ENCODE peak calls at places on chromosome X, in five cellular contexts. E is tibial artery, X is upper lobe of right lung, O is uterus, R is ascending aorta. V is an unnamed sample.
A peak's percentile ranks its signal among the peaks of the same experiment; 100 is the strongest.

GRCh38 chrX:43744284-43744683 is 88.2 kb downstream of the MAOA start:
- DNase-seq in E (no peak), X (no peak), O (no peak), R (no peak), V (no peak)

GRCh38 chrX:153573999-153574398 is 24.9 kb downstream of the CCNQ start:
- DNase-seq in E (no peak), X (no peak), O (no peak), R (no peak), V (no peak)

GRCh38 chrX:131778269-131779218 is 234.7 kb downstream of the OR13H1 start:
- DNase-seq in E (no peak), X (no peak), O (peak; percentile 77), R (no peak), V (no peak)

GRCh38 chrX:109845996-109846395 is 112.9 kb upstream of the ACSL4 start:
- DNase-seq in E (no peak), X (no peak), O (no peak), R (no peak), V (no peak)

GRCh38 chrX:82648062-82648461 is 860.0 kb upstream of the POU3F4 start:
- DNase-seq in E (no peak), X (no peak), O (no peak), R (no peak), V (no peak)

GRCh38 chrX:19647731-19648588 is 132.7 kb upstream of the MAP3K15 start:
- DNase-seq in E (no peak), X (no peak), O (no peak), R (no peak), V (no peak)

GRCh38 chrX:38806054-38806389 is 4.8 kb downstream of the MID1IP1 start:
- DNase-seq in E (no peak), X (no peak), O (no peak), R (no peak), V (no peak)

GRCh38 chrX:2370436-2370835 is 130.3 kb downstream of the DHRSX start:
- DNase-seq in E (no peak), X (no peak), O (no peak), R (no peak), V (no peak)

GRCh38 chrX:49061490-49061889 is 2.7 kb downstream of the CCDC120 start:
- DNase-seq in E (no peak), X (no peak), O (no peak), R (no peak), V (no peak)

GRCh38 chrX:68865300-68865699 is 36.5 kb downstream of the EFNB1 start:
- DNase-seq in E (no peak), X (no peak), O (no peak), R (no peak), V (no peak)

GRCh38 chrX:115957862-115958490 is 212.6 kb upstream of the AGTR2 start:
- DNase-seq in E (no peak), X (no peak), O (no peak), R (no peak), V (no peak)

GRCh38 chrX:16464369-16464768 is 185.6 kb upstream of the S100G start:
- DNase-seq in E (no peak), X (no peak), O (no peak), R (no peak), V (no peak)

DNA sequence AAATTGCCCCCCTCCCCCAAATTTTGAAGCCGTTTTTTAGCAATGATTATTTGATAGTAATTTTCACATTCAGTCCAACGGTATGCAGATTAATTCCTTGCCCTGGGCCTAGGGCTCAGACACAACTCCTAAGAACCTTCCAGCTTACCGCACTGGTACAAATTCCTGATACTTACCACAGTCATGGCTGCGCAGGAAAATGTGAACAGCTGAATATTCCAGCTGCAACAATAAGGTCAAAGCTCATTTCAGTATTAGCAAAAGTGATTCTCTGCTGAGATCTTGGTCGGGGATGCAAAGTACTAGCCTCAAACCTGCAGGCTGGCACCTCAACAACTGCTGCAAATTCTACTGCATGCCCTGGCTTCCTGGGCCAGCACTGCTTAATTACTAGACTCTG is 3.0 kb downstream of the ATP11C start:
- DNase-seq in E (no peak), X (no peak), O (no peak), R (no peak), V (no peak)
- H3K4me3 ChIP-seq in E (no peak overlapping the region), X (no peak overlapping the region), O (no peak overlapping the region), R (no peak overlapping the region), V (no peak overlapping the region)

GRCh38 chrX:130174937-130175336 is 3.2 kb downstream of the RAB33A start:
- DNase-seq in E (no peak), X (no peak), O (no peak), R (no peak), V (no peak)

GRCh38 chrX:130176354-130176776 is 4.6 kb downstream of the RAB33A start:
- DNase-seq in E (no peak), X (no peak), O (no peak), R (no peak), V (no peak)

GRCh38 chrX:130173190-130173895 is 1.6 kb downstream of the RAB33A start:
- DNase-seq in E (peak; percentile 83), X (no peak), O (peak; percentile 56), R (peak; percentile 18), V (no peak)

GRCh38 chrX:130172127-130172834 is 519 bp downstream of the RAB33A start:
- DNase-seq in E (no peak), X (no peak), O (no peak), R (no peak), V (no peak)

GRCh38 chrX:130174051-130174704 is 2.4 kb downstream of the RAB33A start:
- DNase-seq in E (peak; percentile 79), X (no peak), O (peak; percentile 50), R (no peak), V (no peak)
- H3K4me1 ChIP-seq in E (no peaks in the 10 kb centered on the region), X (peaks cover 10% of the 10 kb centered on the region), O (no peaks in the 10 kb centered on the region), R (peaks cover 5% of the 10 kb centered on the region), V (peaks cover 10% of the 10 kb centered on the region)

DNA sequence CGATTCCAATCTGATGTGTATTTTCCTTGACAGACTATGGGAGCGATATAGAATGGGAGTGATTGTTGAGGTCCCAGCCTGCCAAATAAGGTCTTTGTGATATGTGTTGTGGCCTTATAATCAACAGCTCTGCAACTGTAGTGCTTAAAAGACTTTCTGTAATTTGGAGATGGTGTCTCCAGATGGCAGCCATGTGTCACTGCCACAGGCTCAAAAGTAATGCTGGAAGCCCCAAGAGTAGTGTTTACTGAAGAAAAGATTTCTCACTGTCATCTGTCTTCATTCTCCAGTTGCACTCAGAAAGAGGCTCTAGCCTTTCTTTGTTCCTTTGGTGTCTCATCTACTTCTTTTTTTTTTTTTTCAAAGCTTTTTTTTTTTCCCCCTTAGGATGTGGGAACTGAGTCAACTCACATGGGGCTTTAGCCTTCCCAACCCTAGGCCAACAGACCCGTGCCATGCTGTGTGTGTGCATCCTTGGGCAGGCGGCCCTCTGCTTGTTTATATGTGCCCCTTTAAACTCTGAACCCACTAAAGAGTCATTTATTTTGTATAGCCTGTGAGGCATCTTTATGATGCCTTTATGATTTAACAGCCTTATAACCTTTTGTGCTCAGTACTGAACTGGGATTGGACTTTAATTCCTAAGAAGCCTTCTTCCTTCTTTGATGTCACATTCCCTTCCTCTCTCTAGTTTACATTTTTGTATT is 15.6 kb downstream of the SRPX2 start:
- DNase-seq in E (no peak), X (no peak), O (no peak), R (no peak), V (no peak)
- H3K4me3 ChIP-seq in E (no peak overlapping the region), X (no peak overlapping the region), O (no peak overlapping the region), R (no peak overlapping the region), V (no peak overlapping the region)

GRCh38 chrX:53716328-53717088 is 30.0 kb upstream of the HUWE1 start:
- DNase-seq in E (no peak), X (no peak), O (no peak), R (no peak), V (no peak)
- H3K4me1 ChIP-seq in E (no peaks in the 10 kb centered on the region), X (no peaks in the 10 kb centered on the region), O (no peaks in the 10 kb centered on the region), R (no peaks in the 10 kb centered on the region), V (peaks cover 12% of the 10 kb centered on the region)

GRCh38 chrX:112571388-112571787 is 108.3 kb downstream of the LHFPL1 start:
- DNase-seq in E (no peak), X (no peak), O (no peak), R (no peak), V (no peak)
- H3K4me3 ChIP-seq in E (no peak overlapping the region), X (no peak overlapping the region), O (no peak overlapping the region), R (no peak overlapping the region), V (no peak overlapping the region)

DNA sequence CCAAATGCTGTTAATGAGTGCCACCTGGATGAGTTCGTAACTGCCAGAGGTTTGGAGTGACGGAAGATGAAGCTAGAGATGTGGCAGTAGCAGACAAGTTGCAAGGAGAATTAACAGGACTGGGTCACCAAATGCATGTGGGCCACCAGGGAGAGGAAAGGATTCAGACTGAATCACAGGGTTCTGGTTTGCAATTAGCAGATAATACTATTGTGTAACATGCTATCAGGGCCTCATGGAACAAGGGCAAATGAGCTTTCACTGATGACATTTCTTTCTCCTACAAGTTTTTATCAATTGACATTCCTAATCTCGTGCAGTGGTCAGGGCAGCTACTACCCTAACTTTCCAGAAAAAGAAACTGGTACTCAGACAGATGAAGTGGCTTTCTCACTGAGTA is 21.4 kb downstream of the GAB3 start:
- DNase-seq in E (no peak), X (no peak), O (no peak), R (no peak), V (no peak)
- H3K4me1 ChIP-seq in E (no peaks in the 10 kb centered on the region), X (peaks cover 75% of the 10 kb centered on the region), O (peaks cover 4% of the 10 kb centered on the region), R (peaks cover 51% of the 10 kb centered on the region), V (peaks cover 67% of the 10 kb centered on the region)

DNA sequence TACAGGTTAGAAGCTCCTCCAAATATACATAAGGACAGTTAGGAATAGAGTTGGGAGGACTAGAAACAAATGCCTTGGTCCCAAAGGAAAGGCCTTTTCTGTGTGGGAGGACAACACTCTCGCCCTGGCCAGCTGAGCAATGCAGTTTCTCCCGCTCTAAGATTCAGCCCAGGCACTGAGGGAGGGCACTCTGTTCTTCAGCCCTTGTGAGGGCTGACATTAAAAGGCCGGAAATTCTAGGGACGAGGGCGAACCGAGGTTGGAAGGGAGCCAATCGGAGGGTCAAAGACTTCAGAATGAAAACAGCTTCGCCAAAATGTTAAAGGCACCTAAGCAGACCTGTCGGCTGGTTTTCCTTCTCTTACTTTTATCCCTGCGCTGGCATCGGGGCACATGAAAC is 2.9 kb upstream of the PTCHD1 start:
- DNase-seq in E (no peak), X (no peak), O (no peak), R (no peak), V (no peak)
- H3K4me3 ChIP-seq in E (peak overlapping the region; percentile 59), X (no peak overlapping the region), O (no peak overlapping the region), R (peak overlapping the region; percentile 52), V (no peak overlapping the region)